ENCODE peak calls at places on chromosome 7, in four cellular contexts. Y is left lung, J is skeletal muscle cell, D is tibial nerve. O is an unnamed sample.

GRCh38 chr7:122067077-122067476 is 77.0 kb downstream of the AASS start:
- DNase-seq in Y (no peak), J (no peak), D (no peak), O (no peak)

GRCh38 chr7:17126413-17127374 is 171.8 kb upstream of the AHR start:
- DNase-seq in Y (no peak), J (no peak), D (no peak), O (no peak)

GRCh38 chr7:156015237-156016020 is 203.2 kb upstream of the SHH start:
- DNase-seq in Y (no peak), J (no peak), D (no peak), O (no peak)

GRCh38 chr7:151013728-151014497 is 10.4 kb downstream of the ATG9B start:
- DNase-seq in Y (peak; percentile 73), J (no peak), D (peak; percentile 21), O (peak; percentile 65)

GRCh38 chr7:33873981-33874750 is 31.2 kb upstream of the BMPER start:
- DNase-seq in Y (no peak), J (peak; percentile 59), D (no peak), O (no peak)

GRCh38 chr7:97470726-97471125 is 261.2 kb upstream of the TAC1 start:
- DNase-seq in Y (no peak), J (no peak), D (no peak), O (no peak)

GRCh38 chr7:28354601-28355062 is 57.7 kb upstream of the CREB5 start:
- DNase-seq in Y (no peak), J (peak; percentile 98), D (no peak), O (peak; percentile 98)

GRCh38 chr7:55538538-55538937 is 33.8 kb downstream of the VOPP1 start:
- DNase-seq in Y (no peak), J (peak; percentile 82), D (no peak), O (peak; percentile 67)

GRCh38 chr7:99123571-99124033 is 20.3 kb downstream of the SMURF1 start:
- DNase-seq in Y (no peak), J (no peak), D (no peak), O (no peak)

GRCh38 chr7:159141660-159142059 is 3.0 kb downstream of the VIPR2 start:
- DNase-seq in Y (no peak), J (no peak), D (no peak), O (no peak)

DNA sequence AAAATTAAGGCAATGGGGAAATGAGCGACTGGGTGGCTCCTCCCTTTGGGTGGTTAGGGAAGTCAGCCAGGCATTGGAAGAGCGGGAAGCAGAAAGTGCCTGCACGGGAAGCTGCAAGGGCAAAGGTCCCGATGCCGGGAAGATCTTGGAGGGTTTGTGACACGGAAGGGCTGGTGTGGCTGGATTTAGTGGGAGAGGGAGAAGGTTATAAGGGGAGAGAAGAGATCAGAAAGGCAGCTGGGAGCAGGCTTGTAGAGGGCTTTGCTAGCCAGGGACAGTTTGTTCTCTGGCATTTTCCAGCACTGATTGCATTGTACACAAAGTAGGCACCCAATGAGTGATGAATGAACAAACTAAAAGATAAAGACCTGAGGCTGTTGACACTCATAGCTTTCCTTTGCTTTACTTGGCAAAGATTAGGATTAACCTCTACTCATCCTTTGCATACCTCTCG is 67.7 kb downstream of the NAMPT start:
- DNase-seq in Y (peak; percentile 49), J (peak; percentile 80), D (peak; percentile 18), O (peak; percentile 40)
- H3K4me3 ChIP-seq in Y (no peak overlapping the region), J (no peak overlapping the region), D (no peak overlapping the region), O (no peak overlapping the region)

GRCh38 chr7:157614457-157615020 is 277.7 kb downstream of the DNAJB6 start:
- DNase-seq in Y (no peak), J (no peak), D (no peak), O (no peak)

GRCh38 chr7:157612664-157613561 is 276.1 kb downstream of the DNAJB6 start:
- DNase-seq in Y (no peak), J (no peak), D (no peak), O (no peak)

GRCh38 chr7:157612009-157612663 is 275.3 kb downstream of the DNAJB6 start:
- DNase-seq in Y (no peak), J (no peak), D (no peak), O (no peak)

GRCh38 chr7:157615101-157615817 is 278.5 kb downstream of the DNAJB6 start:
- DNase-seq in Y (no peak), J (no peak), D (no peak), O (no peak)

DNA sequence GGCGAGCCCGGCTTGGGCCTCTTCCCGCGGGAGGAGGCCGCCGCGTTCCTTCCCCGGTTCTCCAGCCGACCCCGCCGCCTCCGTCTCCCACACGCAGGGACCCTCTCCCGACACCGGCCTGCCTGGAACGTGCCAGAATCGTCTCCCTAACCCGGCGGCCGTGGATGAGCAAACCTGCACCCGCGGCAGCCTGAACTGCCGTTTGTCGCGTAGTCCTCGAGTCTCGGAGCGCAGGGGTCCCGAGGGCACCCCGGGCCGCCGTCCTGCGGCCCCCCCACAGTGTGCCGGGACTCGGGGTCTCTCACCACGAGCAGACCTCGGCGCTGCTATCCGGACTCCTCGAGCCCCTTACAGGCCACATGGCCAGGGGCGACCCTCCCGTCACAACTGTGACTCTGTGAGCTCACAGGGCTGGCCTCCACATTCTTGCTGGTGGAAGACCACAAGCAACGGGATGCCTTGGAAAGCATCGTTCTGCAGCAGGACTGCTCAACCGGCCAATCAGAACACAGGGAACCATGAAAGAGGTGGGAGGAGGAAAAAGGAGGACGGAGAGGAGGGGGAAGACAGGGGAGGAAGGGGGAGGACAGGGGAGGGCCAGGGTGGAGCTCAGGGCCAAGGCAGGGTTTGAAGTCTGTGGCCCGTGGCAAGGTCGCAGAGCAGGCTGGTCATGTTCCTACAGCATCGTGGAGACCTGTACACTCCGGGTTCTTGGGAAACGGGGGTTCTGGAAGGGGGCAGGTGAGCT is 276.9 kb downstream of the DNAJB6 start:
- DNase-seq in Y (no peak), J (no peak), D (no peak), O (no peak)
- H3K4me3 ChIP-seq in Y (peak overlapping the region; percentile 45), J (no peak overlapping the region), D (peak overlapping the region; percentile 26), O (no peak overlapping the region)

GRCh38 chr7:102914585-102914984 is 1.8 kb downstream of the LRRC17 start:
- DNase-seq in Y (peak; percentile 50), J (no peak), D (peak; percentile 23), O (no peak)
- H3K4me3 ChIP-seq in Y (no peak overlapping the region), J (peak overlapping the region; percentile 50), D (no peak overlapping the region), O (peak overlapping the region; percentile 43)

DNA sequence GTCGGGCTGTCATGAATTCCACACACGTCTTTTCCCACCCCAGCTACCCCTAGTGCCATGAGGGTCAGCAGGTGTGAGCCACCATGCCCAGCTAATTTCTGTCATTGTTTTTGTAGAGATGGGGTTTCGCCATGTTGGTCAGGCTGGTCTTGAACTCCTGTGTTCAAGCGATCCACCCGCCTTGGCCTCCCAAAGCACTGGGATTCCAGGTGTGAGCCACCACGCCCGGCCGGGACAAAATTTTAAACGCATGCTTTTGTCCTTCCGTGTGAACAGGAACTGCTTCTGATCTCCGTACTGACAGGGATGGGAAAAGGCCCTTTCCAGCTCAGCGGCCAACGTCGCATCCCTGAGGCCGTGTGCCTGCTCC is 15.6 kb upstream of the ZFAND2A start:
- DNase-seq in Y (no peak), J (no peak), D (no peak), O (no peak)
- H3K4me3 ChIP-seq in Y (no peak overlapping the region), J (no peak overlapping the region), D (no peak overlapping the region), O (no peak overlapping the region)

DNA sequence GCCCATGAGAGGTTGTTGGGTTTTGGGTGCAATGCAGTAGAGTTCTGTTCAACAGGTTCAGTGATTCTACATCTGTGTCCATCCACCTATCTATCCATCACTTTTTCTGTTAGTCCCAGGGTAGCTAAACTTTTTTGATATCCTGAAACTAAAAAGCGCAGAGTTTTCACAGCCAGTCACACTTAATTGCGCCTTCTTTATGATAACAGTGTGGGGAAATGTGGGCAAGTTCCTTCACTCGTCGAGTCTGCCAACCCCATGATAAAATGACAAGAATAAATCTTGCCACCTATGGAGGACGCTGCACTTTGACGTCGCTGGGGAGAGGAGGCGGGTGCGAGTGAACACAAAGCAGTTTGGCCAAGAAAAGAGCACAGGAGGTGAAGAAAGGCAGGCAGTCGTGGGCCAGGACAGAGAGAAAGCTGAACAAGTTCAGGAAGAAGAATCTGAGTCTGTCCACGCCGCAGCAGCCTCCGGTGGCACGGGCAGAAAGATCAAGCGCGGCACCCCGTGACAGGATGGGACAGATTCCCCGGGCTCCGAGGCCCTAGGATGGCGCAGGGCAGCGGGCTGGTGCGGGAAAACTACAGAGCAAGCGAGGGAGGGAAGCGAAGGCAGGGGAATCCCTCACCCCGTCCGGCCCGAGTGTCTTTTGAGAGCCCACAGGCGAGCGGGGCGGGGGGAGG is 9.2 kb downstream of the SP8 start:
- DNase-seq in Y (no peak), J (no peak), D (no peak), O (no peak)
- H3K4me3 ChIP-seq in Y (no peak overlapping the region), J (peak overlapping the region; percentile 45), D (no peak overlapping the region), O (no peak overlapping the region)

GRCh38 chr7:131513245-131514061 is 43.0 kb downstream of the PODXL start:
- DNase-seq in Y (peak; percentile 80), J (peak; percentile 43), D (peak; percentile 77), O (peak; percentile 51)
- H3K4me3 ChIP-seq in Y (no peak overlapping the region), J (no peak overlapping the region), D (no peak overlapping the region), O (no peak overlapping the region)

O was measured in HFF-Myc.